ENCODE peak calls at places on chromosome X, in five cellular contexts. F, X, C, B and Q are unnamed samples.
A peak's percentile ranks its signal among the peaks of the same experiment; 100 is the strongest.

GRCh38 chrX:44012484-44013096 is 39.4 kb upstream of the NDP start:
- DNase-seq in F (no peak), X (peak; percentile 77), C (no peak), B (peak; percentile 18), Q (no peak)

GRCh38 chrX:30957753-30958152 is 68.7 kb upstream of the TAB3 start:
- DNase-seq in C (no peak), B (no peak), X (peak; percentile 50), F (no peak), Q (no peak)

GRCh38 chrX:150766351-150767044 is 73.3 kb downstream of the MTMR1 start:
- DNase-seq in C (no peak), F (peak; percentile 28), X (no peak), B (no peak), Q (no peak)

GRCh38 chrX:56397636-56398035 is 165.5 kb downstream of the KLF8 start:
- DNase-seq in F (no peak), C (no peak), B (no peak), X (no peak), Q (no peak)

GRCh38 chrX:15418707-15419181 is 34.5 kb upstream of the VEGFD start:
- DNase-seq in C (no peak), X (no peak), B (no peak), F (no peak), Q (no peak)

GRCh38 chrX:12128017-12128416 is 10.3 kb upstream of the FRMPD4 start:
- DNase-seq in F (no peak), X (no peak), C (no peak), B (no peak), Q (no peak)

GRCh38 chrX:18377802-18378201 is 23.3 kb upstream of the SCML2 start:
- DNase-seq in F (peak; percentile 72), B (no peak), C (no peak), X (peak; percentile 28), Q (no peak)

GRCh38 chrX:26851981-26852380 is 611.2 kb downstream of the PPP4R3C start:
- DNase-seq in C (no peak), F (peak; percentile 41), X (peak; percentile 33), B (no peak), Q (no peak)

GRCh38 chrX:133792198-133792953 is 193.0 kb downstream of the GPC3 start:
- DNase-seq in B (peak; percentile 27), X (peak; percentile 69), C (no peak), F (peak; percentile 88), Q (peak; percentile 40)

GRCh38 chrX:40172169-40172979 is 74.6 kb upstream of the BCOR start:
- DNase-seq in F (peak; percentile 38), C (no peak), X (peak; percentile 64), B (peak; percentile 72), Q (no peak)

GRCh38 chrX:150507251-150507856 is 61.1 kb upstream of the MTM1 start:
- DNase-seq in B (peak; percentile 25), F (peak; percentile 67), C (no peak), X (peak; percentile 5), Q (no peak)

GRCh38 chrX:51456814-51457213 is 39.6 kb downstream of the NUDT11 start:
- DNase-seq in B (no peak), F (peak; percentile 47), X (peak; percentile 2), C (no peak), Q (no peak)

GRCh38 chrX:1909419-1910206 is 294.8 kb downstream of the ASMT start:
- DNase-seq in C (no peak), X (no peak), F (no peak), B (no peak), Q (no peak)

GRCh38 chrX:152913354-152913753 is 15.5 kb downstream of the ZNF185 start:
- DNase-seq in C (no peak), X (no peak), F (no peak), B (no peak), Q (no peak)

GRCh38 chrX:112841820-112842157 is 1.2 kb upstream of the AMOT start:
- DNase-seq in F (no peak), B (no peak), X (no peak), C (no peak), Q (no peak)

GRCh38 chrX:14409341-14409740 is 120.0 kb upstream of the GLRA2 start:
- DNase-seq in X (peak; percentile 52), B (no peak), C (no peak), F (no peak), Q (peak; percentile 14)

GRCh38 chrX:40277672-40278071 is 179.9 kb upstream of the BCOR start:
- DNase-seq in B (no peak), C (no peak), F (no peak), X (no peak), Q (no peak)

GRCh38 chrX:152991123-152991522 is 2.8 kb downstream of the PNMA5 start:
- DNase-seq in X (no peak), B (no peak), C (no peak), F (no peak), Q (no peak)

GRCh38 chrX:39418936-39419659 is 617.8 kb downstream of the MID1IP1 start:
- DNase-seq in X (no peak), C (no peak), F (peak; percentile 2), B (peak; percentile 62), Q (no peak)

GRCh38 chrX:7996414-7996813 is 69.2 kb upstream of the PNPLA4 start:
- DNase-seq in B (no peak), F (peak; percentile 33), C (no peak), X (peak; percentile 46), Q (no peak)

GRCh38 chrX:109312757-109313156 is 169.1 kb downstream of the GUCY2F start:
- DNase-seq in X (no peak), C (no peak), F (no peak), B (no peak), Q (no peak)

GRCh38 chrX:72002886-72003285 is 92.2 kb downstream of the NHSL2 start:
- DNase-seq in C (peak; percentile 7), F (no peak), B (no peak), X (no peak), Q (no peak)

GRCh38 chrX:72006461-72006860 is 95.8 kb downstream of the NHSL2 start:
- DNase-seq in X (no peak), B (no peak), C (no peak), F (no peak), Q (no peak)

GRCh38 chrX:72005046-72005445 is 94.4 kb downstream of the NHSL2 start:
- DNase-seq in B (no peak), C (no peak), F (no peak), X (no peak), Q (no peak)

GRCh38 chrX:72001906-72002305 is 91.3 kb downstream of the NHSL2 start:
- DNase-seq in C (no peak), X (no peak), F (no peak), B (no peak), Q (no peak)

DNA sequence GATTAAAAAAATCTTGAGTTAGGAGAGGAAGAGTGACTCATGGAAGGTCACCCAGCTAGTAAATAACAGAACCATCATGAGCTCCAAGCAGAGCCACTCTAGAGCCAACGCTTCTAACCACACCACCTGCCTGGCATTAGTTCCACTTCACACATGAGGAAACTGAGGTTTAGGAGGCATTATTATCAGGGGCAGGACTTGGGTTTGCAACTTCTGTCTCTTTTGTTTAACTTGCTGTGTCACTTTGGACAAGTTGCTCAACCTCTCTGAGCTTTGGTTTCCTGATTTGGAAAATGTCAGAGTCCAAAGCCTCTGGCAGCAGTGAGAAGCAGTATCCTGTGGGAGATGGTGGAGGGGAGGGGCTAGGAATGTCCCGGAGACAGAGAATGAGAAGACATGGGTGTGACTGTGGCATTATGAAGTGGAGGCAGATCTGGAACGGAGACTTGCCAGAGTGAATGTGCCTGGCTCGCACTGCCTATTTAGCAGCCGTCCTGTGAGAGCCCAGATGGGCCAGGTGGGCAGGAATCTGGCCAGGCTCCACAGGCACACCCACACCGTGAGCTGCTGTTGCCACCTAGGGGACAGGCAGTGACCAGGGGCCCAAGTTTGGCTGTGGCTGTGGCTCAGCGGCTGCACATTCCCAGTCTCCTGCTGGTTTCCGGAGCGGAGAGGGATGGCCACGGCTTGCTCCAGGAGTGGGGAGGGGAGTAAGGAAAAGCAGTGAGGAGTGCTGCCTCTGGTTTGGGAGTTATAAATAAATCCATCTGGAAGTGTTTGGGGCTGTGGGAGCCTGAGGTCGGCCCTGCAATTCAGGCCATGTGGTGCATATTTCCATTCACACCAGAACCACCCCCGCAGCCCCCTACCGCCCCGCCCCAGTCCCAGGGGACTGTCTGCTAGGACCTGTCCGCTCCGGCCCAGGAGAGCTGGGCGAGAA is 93.4 kb downstream of the NHSL2 start:
- DNase-seq in C (peak; percentile 27), X (no peak), F (peak; percentile 77), B (peak; percentile 35), Q (peak; percentile 70)
- H3K4me3 ChIP-seq in C (no peak overlapping the region), X (no peak overlapping the region), F (peak overlapping the region; percentile 20), B (peak overlapping the region; percentile 6), Q (peak overlapping the region; percentile 7)

GRCh38 chrX:135977611-135978010 is 3.8 kb upstream of the MMGT1 start:
- DNase-seq in F (no peak), X (peak; percentile 61), B (no peak), C (peak; percentile 46), Q (no peak)
- H3K4me3 ChIP-seq in F (no peak overlapping the region), X (no peak overlapping the region), B (no peak overlapping the region), C (no peak overlapping the region), Q (no peak overlapping the region)

GRCh38 chrX:131747173-131747572 is 203.3 kb downstream of the OR13H1 start:
- DNase-seq in C (no peak), X (no peak), B (no peak), F (no peak), Q (no peak)

DNA sequence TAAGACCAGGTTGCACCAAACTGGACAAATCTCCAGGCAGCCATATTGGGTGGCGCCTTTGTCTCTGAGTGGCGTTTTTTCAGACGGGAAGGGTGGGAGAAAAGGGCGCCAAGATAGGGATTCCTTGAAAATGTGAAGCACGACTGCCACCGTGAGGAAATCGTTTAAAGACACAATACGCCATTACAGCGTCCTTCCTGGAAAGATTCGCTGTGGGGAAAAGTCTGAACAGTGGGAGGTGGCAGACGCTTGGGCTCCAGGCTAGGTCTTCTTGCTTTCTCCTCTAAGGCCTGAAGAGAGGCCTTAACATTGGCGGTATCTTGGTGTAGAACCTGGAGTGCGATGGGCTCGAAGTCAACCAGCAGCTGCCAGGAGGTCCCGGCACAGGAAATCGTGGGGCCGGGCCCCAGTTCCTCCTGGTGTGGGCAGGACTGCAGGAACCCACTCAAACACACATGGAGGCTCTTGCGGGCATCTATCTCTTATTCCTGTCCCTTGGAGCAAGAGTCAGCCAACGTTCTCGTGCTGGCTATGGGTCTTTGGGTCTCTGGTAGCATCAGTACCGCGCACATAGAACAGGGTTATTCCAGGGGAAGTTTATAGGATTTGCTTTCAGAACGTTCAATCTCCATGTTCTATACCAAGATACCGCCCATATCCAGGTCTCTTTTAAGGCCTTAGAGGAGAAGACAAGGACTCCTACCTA is 208.8 kb downstream of the OR13H1 start:
- DNase-seq in B (no peak), X (no peak), C (no peak), F (no peak), Q (no peak)
- H3K4me3 ChIP-seq in B (no peak overlapping the region), X (no peak overlapping the region), C (no peak overlapping the region), F (no peak overlapping the region), Q (no peak overlapping the region)

DNA sequence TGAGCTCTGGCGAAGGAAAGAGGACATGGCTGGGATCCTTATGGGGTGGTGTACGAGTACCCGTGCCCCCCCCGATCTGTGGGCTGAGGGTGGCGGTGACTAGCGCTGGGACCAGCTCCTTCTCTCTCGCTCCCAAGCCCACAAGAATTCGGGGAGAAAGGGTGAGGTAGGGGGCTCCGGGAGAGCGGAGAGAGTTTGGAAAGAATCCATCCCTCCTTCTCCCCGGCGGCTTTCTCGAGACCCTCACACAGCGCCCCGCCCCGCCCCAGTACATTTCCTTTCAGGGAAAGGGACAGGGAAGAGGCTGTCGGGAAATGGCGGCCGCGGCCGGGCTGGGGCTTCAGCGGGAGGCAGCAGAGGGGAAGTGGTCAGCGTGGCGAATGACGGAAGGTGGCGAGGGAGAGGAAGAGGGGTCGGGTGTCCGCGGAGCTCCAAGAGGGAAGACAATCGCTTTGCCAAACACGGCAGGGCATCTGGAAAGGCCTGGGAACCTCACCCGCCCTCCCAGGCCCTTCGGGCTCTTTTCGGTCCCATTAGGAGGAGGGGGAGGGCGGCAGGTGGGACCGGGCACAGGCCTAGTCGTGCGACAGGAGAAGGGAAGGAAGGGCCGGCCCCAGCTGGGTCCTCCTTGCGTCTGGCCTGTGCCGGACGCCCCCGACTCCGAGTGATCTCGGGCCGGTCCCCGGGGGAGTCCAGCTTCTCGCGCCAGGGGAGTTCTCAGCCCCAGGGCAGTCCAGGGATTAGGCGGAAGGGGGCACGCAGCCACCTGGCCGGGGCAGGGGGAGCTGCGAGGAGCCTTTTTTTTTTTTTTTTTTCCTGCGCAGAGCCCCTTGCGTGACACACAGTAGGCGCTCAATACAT is 10.2 kb downstream of the HNRNPH2 start:
- DNase-seq in F (peak; percentile 74), X (peak; percentile 39), C (no peak), B (peak; percentile 72), Q (no peak)
- H3K4me3 ChIP-seq in F (peak overlapping the region; percentile 59), X (peak overlapping the region; percentile 43), C (peak overlapping the region; percentile 46), B (peak overlapping the region; percentile 76), Q (peak overlapping the region; percentile 40)